ENCODE peak calls at places on chromosomes 12 and 14, in seven cellular contexts. M is A549, Y is heart left ventricle, O is stomach, X is adrenal gland, A is Peyer's patch, D is IMR-90. N is an unnamed sample.

GRCh38 chr14:91398192-91398591 is 19.4 kb downstream of the CCDC88C start:
- DNase-seq in D (no peak), A (no peak), X (no peak), O (no peak), M (no peak), Y (no peak), N (no peak)

GRCh38 chr12:99147150-99147549 is 500.4 kb upstream of the GARIN6 start:
- DNase-seq in Y (no peak), D (no peak), X (no peak), A (no peak), O (no peak), M (no peak), N (no peak)

GRCh38 chr12:7832059-7832696 is 40.5 kb downstream of the SLC2A14 start:
- DNase-seq in O (no peak), Y (no peak), D (peak; percentile 71), M (peak; percentile 69), X (peak; percentile 59), A (no peak), N (no peak)

GRCh38 chr14:20772650-20773049 is 4.4 kb downstream of the EDDM3B start:
- DNase-seq in X (no peak), A (no peak), Y (no peak), M (no peak), O (no peak), D (no peak), N (no peak)

GRCh38 chr12:117580718-117581062 is 219.3 kb upstream of the NOS1 start:
- DNase-seq in D (no peak), O (no peak), M (peak; percentile 66), A (no peak), X (no peak), Y (peak; percentile 39), N (peak; percentile 22)

GRCh38 chr14:65318636-65319506 is 93.7 kb upstream of the FUT8 start:
- DNase-seq in M (no peak), X (no peak), O (no peak), Y (no peak), A (no peak), D (no peak), N (no peak)

GRCh38 chr12:127393896-127394295 is 873.1 kb upstream of the TMEM132C start:
- DNase-seq in D (peak; percentile 76), X (no peak), A (no peak), M (no peak), Y (no peak), O (no peak), N (no peak)

GRCh38 chr12:91920276-91920675 is 225.4 kb downstream of the BTG1 start:
- DNase-seq in Y (no peak), D (peak; percentile 14), O (no peak), X (no peak), A (no peak), M (no peak), N (no peak)

GRCh38 chr14:21455592-21455911 is 371 bp downstream of the CHD8 start:
- DNase-seq in D (no peak), Y (no peak), M (no peak), O (no peak), A (no peak), X (no peak), N (no peak)

GRCh38 chr14:105601360-105602242 is 75.2 kb downstream of the TMEM121 start:
- DNase-seq in O (no peak), X (no peak), D (no peak), Y (no peak), M (no peak), A (peak; percentile 34), N (no peak)

GRCh38 chr12:57614948-57615500 is 3.8 kb downstream of the ARHGEF25 start:
- DNase-seq in A (no peak), D (no peak), Y (no peak), M (no peak), X (no peak), O (no peak), N (no peak)

GRCh38 chr12:124663206-124663605 is 95.8 kb upstream of the NCOR2 start:
- DNase-seq in Y (no peak), O (no peak), X (no peak), D (no peak), M (no peak), A (no peak), N (no peak)

GRCh38 chr14:91193069-91193468 is 51.4 kb downstream of the GPR68 start:
- DNase-seq in O (no peak), X (no peak), M (no peak), A (no peak), Y (no peak), D (no peak), N (no peak)

GRCh38 chr12:66055837-66056319 is 74.7 kb downstream of the LLPH start:
- DNase-seq in A (no peak), D (no peak), Y (no peak), M (no peak), X (no peak), O (no peak), N (no peak)

GRCh38 chr12:21860534-21860933 is 80.7 kb downstream of the ABCC9 start:
- DNase-seq in A (no peak), D (no peak), Y (no peak), M (no peak), X (no peak), O (no peak), N (no peak)

GRCh38 chr12:121872546-121873223 is 14.0 kb upstream of the HPD start:
- DNase-seq in X (peak; percentile 72), A (no peak), D (peak; percentile 99), Y (no peak), M (no peak), O (peak; percentile 42), N (no peak)

GRCh38 chr14:73526036-73526984 is 10.6 kb upstream of the ACOT1 start:
- DNase-seq in A (no peak), Y (peak; percentile 82), O (peak; percentile 84), M (no peak), D (peak; percentile 55), X (peak; percentile 88), N (no peak)

GRCh38 chr12:108644743-108645120 is 11.0 kb upstream of the SELPLG start:
- DNase-seq in X (no peak), A (no peak), M (no peak), O (no peak), D (no peak), Y (no peak), N (peak; percentile 79)

GRCh38 chr14:55188686-55189295 is 2.6 kb downstream of the DLGAP5 start:
- DNase-seq in M (no peak), Y (no peak), D (peak; percentile 31), O (no peak), X (no peak), A (no peak), N (no peak)

GRCh38 chr12:104486943-104487819 is 30.4 kb downstream of the CHST11 start:
- DNase-seq in A (no peak), O (no peak), X (no peak), M (no peak), Y (no peak), D (no peak), N (no peak)

GRCh38 chr12:12897286-12897685 is 5.9 kb downstream of the GPRC5A start:
- DNase-seq in D (no peak), X (no peak), A (no peak), O (no peak), M (peak; percentile 43), Y (no peak), N (no peak)

GRCh38 chr14:93654599-93654998 is 133.7 kb downstream of the PRIMA1 start:
- DNase-seq in X (no peak), O (no peak), M (no peak), Y (no peak), D (no peak), A (no peak), N (no peak)

GRCh38 chr12:130764073-130764472 is 48.0 kb upstream of the RIMBP2 start:
- DNase-seq in X (no peak), O (no peak), M (peak; percentile 51), A (no peak), D (peak; percentile 7), Y (no peak), N (no peak)

GRCh38 chr12:6072302-6072752 is 52.1 kb downstream of the VWF start:
- DNase-seq in D (peak; percentile 79), O (no peak), M (peak; percentile 66), X (peak; percentile 61), A (no peak), Y (no peak), N (no peak)

GRCh38 chr12:6074394-6074793 is 50.1 kb downstream of the VWF start:
- DNase-seq in O (no peak), Y (no peak), D (no peak), X (no peak), A (no peak), M (no peak), N (no peak)

GRCh38 chr12:6074979-6075585 is 49.4 kb downstream of the VWF start:
- DNase-seq in A (no peak), X (peak; percentile 68), M (no peak), O (peak; percentile 33), D (no peak), Y (peak; percentile 51), N (no peak)

GRCh38 chr12:6070472-6071257 is 53.8 kb downstream of the VWF start:
- DNase-seq in X (no peak), D (no peak), M (no peak), A (no peak), O (no peak), Y (no peak), N (no peak)

GRCh38 chr12:6073426-6073825 is 51.0 kb downstream of the VWF start:
- DNase-seq in A (no peak), M (no peak), D (no peak), Y (no peak), X (no peak), O (no peak), N (no peak)
- TF ChIP-seq POLR2A in A (no peak), M (no peak), D (no peak), Y (no peak), X (no peak), O (no peak), N (no peak)

DNA sequence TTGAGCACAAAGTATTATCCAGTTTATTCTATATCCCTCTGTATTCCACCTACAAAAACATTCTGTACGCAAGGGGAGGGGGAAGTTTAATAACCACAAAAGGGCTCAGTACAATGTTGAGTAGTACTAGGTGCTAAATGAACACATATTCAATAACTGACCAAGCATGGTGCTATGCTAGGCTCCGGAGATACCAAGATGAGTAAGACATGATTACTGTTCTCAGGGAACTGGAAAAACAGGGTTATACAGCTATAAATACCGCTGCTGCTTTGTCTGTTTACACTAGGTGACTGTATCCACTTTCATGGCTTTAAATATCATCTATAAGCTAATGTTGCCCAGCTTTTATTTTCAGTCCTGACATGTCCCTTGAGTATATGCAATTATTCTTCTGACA is 135.8 kb downstream of the INSM2 start:
- DNase-seq in M (peak; percentile 5), Y (no peak), A (no peak), X (no peak), O (no peak), D (peak; percentile 87), N (no peak)
- H3K4me3 ChIP-seq in M (no peak overlapping the region), Y (no peak overlapping the region), A (no peak overlapping the region), X (no peak overlapping the region), O (no peak overlapping the region), D (no peak overlapping the region), N (no peak overlapping the region)

GRCh38 chr12:115456946-115457689 is 773.1 kb upstream of the TBX3 start:
- DNase-seq in O (no peak), A (no peak), M (peak; percentile 53), Y (no peak), D (no peak), X (no peak), N (no peak)
- TF ChIP-seq CTCF in O (no peak), A (peak; percentile 41), M (peak; percentile 32), Y (no peak), D (no peak), X (no peak), N (no peak)

DNA sequence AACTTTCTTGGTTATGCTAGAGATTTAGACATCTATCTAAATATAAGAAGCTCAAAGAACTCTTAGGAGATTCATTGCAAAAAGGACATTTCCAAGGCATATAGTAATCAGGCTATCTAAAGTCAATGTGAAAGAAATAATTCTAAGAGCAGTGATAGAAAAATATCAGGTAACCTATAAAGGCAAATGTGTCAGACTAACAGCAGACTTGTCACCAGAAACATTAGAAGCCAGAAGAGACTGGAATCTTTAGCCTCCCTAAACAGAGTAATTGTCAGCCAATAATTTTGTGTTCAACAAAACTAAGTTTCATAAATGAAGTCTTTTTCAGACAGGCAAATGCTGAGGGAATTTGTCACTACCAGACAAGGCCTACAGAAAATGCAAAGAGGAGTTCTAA is 122.0 kb upstream of the SCAF11 start:
- DNase-seq in O (no peak), A (no peak), Y (no peak), X (no peak), M (no peak), D (no peak), N (no peak)
- TF ChIP-seq POLR2A in O (no peak), A (no peak), Y (no peak), X (no peak), M (no peak), D (no peak), N (no peak)